ENCODE peak calls at places on chromosome X, in nine cellular contexts. E is effector memory CD4-positive, alpha-beta T cell; J is Jurkat, Clone E6-1; G is GM06990; T is A549; W is choroid plexus epithelial cell; L is lower lobe of right lung; V is PC-9; Z is kidney. I is an unnamed sample.

GRCh38 chrX:67555578-67556203 is 11.9 kb downstream of the AR start:
- DNase-seq in E (no peak), J (peak; percentile 0), G (no peak), T (peak; percentile 61), W (peak; percentile 51), L (peak; percentile 47), V (no peak), Z (no peak), I (peak; percentile 49)

GRCh38 chrX:46694549-46694948 is 64.4 kb downstream of the SLC9A7 start:
- DNase-seq in E (no peak), J (no peak), G (no peak), T (no peak), W (no peak), L (no peak), V (no peak), Z (no peak), I (no peak)

GRCh38 chrX:131741103-131741581 is 197.3 kb downstream of the OR13H1 start:
- DNase-seq in E (no peak), J (no peak), G (peak; percentile 71), T (peak; percentile 50), W (no peak), L (no peak), V (no peak), Z (peak; percentile 89), I (no peak)

GRCh38 chrX:107673933-107674479 is 45.7 kb downstream of the PRPS1 start:
- DNase-seq in E (peak; percentile 86), J (peak; percentile 86), G (peak; percentile 76), T (no peak), W (peak; percentile 97), L (peak; percentile 93), V (peak; percentile 75), Z (peak; percentile 96), I (peak; percentile 97)

GRCh38 chrX:100654256-100654655 is 10.3 kb downstream of the SRPX2 start:
- DNase-seq in E (no peak), J (no peak), G (no peak), T (peak; percentile 47), W (peak; percentile 61), L (no peak), V (no peak), Z (no peak), I (peak; percentile 8)

GRCh38 chrX:137187540-137187939 is 153.7 kb upstream of the GPR101 start:
- DNase-seq in E (no peak), J (no peak), G (no peak), T (no peak), W (no peak), L (no peak), V (no peak), Z (no peak), I (no peak)

GRCh38 chrX:69178592-69178991 is 13.3 kb upstream of the PJA1 start:
- DNase-seq in E (no peak), J (no peak), G (no peak), T (no peak), W (no peak), L (no peak), V (no peak), Z (no peak), I (no peak)

GRCh38 chrX:102712216-102712966 is at the start of gene GPRASP2:
- DNase-seq in E (no peak), J (no peak), G (no peak), T (peak; percentile 15), W (no peak), L (peak; percentile 59), V (peak; percentile 31), Z (peak; percentile 83), I (no peak)

GRCh38 chrX:143664302-143664701 is 28.4 kb upstream of the SLITRK4 start:
- DNase-seq in E (no peak), J (peak; percentile 0), G (no peak), T (peak; percentile 7), W (peak; percentile 16), L (no peak), V (no peak), Z (no peak), I (peak; percentile 12)

GRCh38 chrX:3191821-3192220 is 150.6 kb downstream of the ARSF start:
- DNase-seq in E (no peak), J (no peak), G (no peak), T (no peak), W (no peak), L (no peak), V (no peak), Z (no peak), I (no peak)

GRCh38 chrX:47162927-47163583 is 18.0 kb downstream of the RBM10 start:
- DNase-seq in E (no peak), J (no peak), G (no peak), T (no peak), W (no peak), L (no peak), V (no peak), Z (no peak), I (no peak)

GRCh38 chrX:38458071-38458470 is 103.3 kb upstream of the TSPAN7 start:
- DNase-seq in E (no peak), J (peak; percentile 53), G (no peak), T (peak; percentile 2), W (peak; percentile 7), L (no peak), V (no peak), Z (no peak), I (peak; percentile 1)

GRCh38 chrX:154019633-154020499 is at the start of gene IRAK1:
- DNase-seq in E (peak; percentile 46), J (no peak), G (peak; percentile 73), T (peak; percentile 60), W (peak; percentile 53), L (peak; percentile 71), V (peak; percentile 75), Z (peak; percentile 73), I (peak; percentile 77)

GRCh38 chrX:2311483-2311882 is 189.3 kb downstream of the DHRSX start:
- DNase-seq in E (no peak), J (no peak), G (no peak), T (no peak), W (no peak), L (no peak), V (no peak), Z (no peak), I (no peak)

GRCh38 chrX:1361275-1361674 is 24.7 kb downstream of the IL3RA start:
- DNase-seq in E (no peak), J (no peak), G (no peak), T (no peak), W (no peak), L (no peak), V (no peak), Z (peak; percentile 39), I (no peak)

GRCh38 chrX:30906726-30907125 is 17.7 kb upstream of the TAB3 start:
- DNase-seq in E (no peak), J (no peak), G (no peak), T (no peak), W (peak; percentile 30), L (no peak), V (peak; percentile 20), Z (no peak), I (no peak)

GRCh38 chrX:153537080-153537479 is 19.6 kb downstream of the ATP2B3 start:
- DNase-seq in E (no peak), J (no peak), G (no peak), T (no peak), W (no peak), L (no peak), V (no peak), Z (no peak), I (no peak)

GRCh38 chrX:106802388-106803275 is at the start of gene TBC1D8B:
- DNase-seq in E (peak; percentile 0), J (no peak), G (peak; percentile 40), T (peak; percentile 89), W (peak; percentile 93), L (peak; percentile 73), V (peak; percentile 72), Z (peak; percentile 81), I (peak; percentile 4)

GRCh38 chrX:31423575-31424284 is 351.9 kb upstream of the FTHL17 start:
- DNase-seq in E (no peak), J (peak; percentile 24), G (no peak), T (peak; percentile 17), W (peak; percentile 80), L (no peak), V (peak; percentile 15), Z (no peak), I (peak; percentile 29)

GRCh38 chrX:69031181-69031580 is 134.1 kb downstream of the PJA1 start:
- DNase-seq in E (no peak), J (no peak), G (no peak), T (no peak), W (no peak), L (no peak), V (no peak), Z (no peak), I (no peak)

GRCh38 chrX:15929231-15929630 is 74.6 kb upstream of the AP1S2 start:
- DNase-seq in E (no peak), J (no peak), G (no peak), T (no peak), W (no peak), L (no peak), V (no peak), Z (no peak), I (no peak)

GRCh38 chrX:15882704-15883539 is 28.3 kb upstream of the AP1S2 start:
- DNase-seq in E (no peak), J (no peak), G (peak; percentile 24), T (peak; percentile 0), W (peak; percentile 38), L (no peak), V (peak; percentile 2), Z (no peak), I (peak; percentile 87)

GRCh38 chrX:40471965-40472648 is 108.7 kb upstream of the ATP6AP2 start:
- DNase-seq in E (no peak), J (peak; percentile 70), G (no peak), T (peak; percentile 10), W (peak; percentile 94), L (peak; percentile 37), V (no peak), Z (no peak), I (no peak)
- H3K4me3 ChIP-seq in E (no peak overlapping the region), J (no peak overlapping the region), G (no peak overlapping the region), T (no peak overlapping the region), W (peak overlapping the region; percentile 20), L (peak overlapping the region; percentile 3), V (no peak overlapping the region), Z (no peak overlapping the region), I (no peak overlapping the region)

DNA sequence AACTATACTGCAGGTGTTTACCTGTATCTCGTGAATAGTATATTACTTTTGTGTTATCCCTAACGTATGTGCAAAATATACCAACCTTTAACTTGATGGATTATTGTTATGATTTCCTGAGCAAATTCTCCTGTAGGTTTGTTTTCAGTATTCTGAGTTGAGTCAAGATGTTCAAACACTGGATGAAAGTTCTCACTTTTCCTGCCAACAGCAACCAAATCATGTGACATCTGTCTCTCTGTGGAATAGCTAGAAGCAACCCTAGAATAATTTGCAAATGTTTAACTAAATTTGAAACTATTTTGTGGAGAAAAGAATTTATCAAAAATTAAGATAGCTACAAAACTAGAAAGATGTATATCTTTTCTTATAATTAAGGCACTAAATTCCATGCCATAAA is 35.6 kb downstream of the BCLAF3 start:
- DNase-seq in E (no peak), J (no peak), G (no peak), T (no peak), W (peak; percentile 27), L (no peak), V (no peak), Z (no peak), I (no peak)
- H3K4me3 ChIP-seq in E (no peak overlapping the region), J (no peak overlapping the region), G (no peak overlapping the region), T (no peak overlapping the region), W (no peak overlapping the region), L (no peak overlapping the region), V (no peak overlapping the region), Z (no peak overlapping the region), I (no peak overlapping the region)

GRCh38 chrX:151697537-151697936 is 2.3 kb downstream of the PRRG3 start:
- DNase-seq in E (no peak), J (no peak), G (no peak), T (no peak), W (peak; percentile 2), L (no peak), V (no peak), Z (no peak), I (no peak)
- H3K4me3 ChIP-seq in E (no peak overlapping the region), J (no peak overlapping the region), G (no peak overlapping the region), T (no peak overlapping the region), W (no peak overlapping the region), L (no peak overlapping the region), V (no peak overlapping the region), Z (no peak overlapping the region), I (no peak overlapping the region)

GRCh38 chrX:49166914-49167739 is 4.6 kb downstream of the MAGIX start:
- DNase-seq in E (peak; percentile 69), J (peak; percentile 63), G (peak; percentile 65), T (no peak), W (peak; percentile 61), L (peak; percentile 78), V (peak; percentile 51), Z (peak; percentile 89), I (peak; percentile 94)
- H3K4me3 ChIP-seq in E (peak overlapping the region; percentile 36), J (peak overlapping the region; percentile 35), G (peak overlapping the region; percentile 45), T (no peak overlapping the region), W (peak overlapping the region; percentile 48), L (peak overlapping the region; percentile 51), V (no peak overlapping the region), Z (peak overlapping the region; percentile 39), I (peak overlapping the region; percentile 71)